ENCODE peak calls at places on chromosome 2, in seven cellular contexts. One of them, this sample, is unnamed. For H3K4me1, the result is how much of the 10 kb centered on the place peaks cover.

GRCh38 chr2:240615830-240616547 is 9.3 kb upstream of the GPR35 start:
- DNase-seq in HepG2: no peak
- DNase-seq in lower lobe of right lung: peak
- DNase-seq in adipocyte: no peak
- DNase-seq in body of pancreas: peak
- DNase-seq in CD8-positive, alpha-beta memory T cell: peak
- DNase-seq in MM.1S: no peak
- DNase-seq in this sample: no peak

GRCh38 chr2:223464071-223464470 is 138.1 kb downstream of the SCG2 start:
- DNase-seq in HepG2: no peak
- DNase-seq in CD8-positive, alpha-beta memory T cell: no peak
- DNase-seq in MM.1S: no peak
- DNase-seq in adipocyte: no peak
- DNase-seq in body of pancreas: no peak
- DNase-seq in lower lobe of right lung: no peak
- DNase-seq in this sample: no peak

GRCh38 chr2:239574434-239575156 is 173.8 kb upstream of the HDAC4 start:
- DNase-seq in CD8-positive, alpha-beta memory T cell: peak
- DNase-seq in HepG2: peak
- DNase-seq in MM.1S: no peak
- DNase-seq in adipocyte: no peak
- DNase-seq in lower lobe of right lung: peak
- DNase-seq in body of pancreas: no peak
- DNase-seq in this sample: no peak

GRCh38 chr2:168948621-168949212 is 47.6 kb downstream of the G6PC2 start:
- DNase-seq in lower lobe of right lung: no peak
- DNase-seq in body of pancreas: no peak
- DNase-seq in adipocyte: peak
- DNase-seq in HepG2: peak
- DNase-seq in CD8-positive, alpha-beta memory T cell: no peak
- DNase-seq in MM.1S: peak
- DNase-seq in this sample: peak

GRCh38 chr2:73614997-73615396 is 27.2 kb downstream of the NAT8 start:
- DNase-seq in HepG2: no peak
- DNase-seq in adipocyte: no peak
- DNase-seq in lower lobe of right lung: no peak
- DNase-seq in CD8-positive, alpha-beta memory T cell: no peak
- DNase-seq in MM.1S: no peak
- DNase-seq in body of pancreas: no peak
- DNase-seq in this sample: no peak

GRCh38 chr2:182522428-182522896 is 95.6 kb upstream of the PDE1A start:
- DNase-seq in body of pancreas: no peak
- DNase-seq in HepG2: no peak
- DNase-seq in adipocyte: peak
- DNase-seq in CD8-positive, alpha-beta memory T cell: no peak
- DNase-seq in MM.1S: no peak
- DNase-seq in lower lobe of right lung: no peak
- DNase-seq in this sample: no peak

GRCh38 chr2:238038203-238038602 is 22.6 kb upstream of the SCLY start:
- DNase-seq in lower lobe of right lung: no peak
- DNase-seq in CD8-positive, alpha-beta memory T cell: no peak
- DNase-seq in HepG2: no peak
- DNase-seq in MM.1S: no peak
- DNase-seq in adipocyte: no peak
- DNase-seq in body of pancreas: no peak
- DNase-seq in this sample: no peak

GRCh38 chr2:18299423-18300212 is 260.8 kb downstream of the RDH14 start:
- DNase-seq in lower lobe of right lung: no peak
- DNase-seq in HepG2: peak
- DNase-seq in MM.1S: no peak
- DNase-seq in CD8-positive, alpha-beta memory T cell: no peak
- DNase-seq in body of pancreas: peak
- DNase-seq in adipocyte: peak
- DNase-seq in this sample: no peak

GRCh38 chr2:162091325-162092007 is 17.5 kb upstream of the DPP4 start:
- DNase-seq in body of pancreas: no peak
- DNase-seq in CD8-positive, alpha-beta memory T cell: no peak
- DNase-seq in adipocyte: peak
- DNase-seq in lower lobe of right lung: no peak
- DNase-seq in HepG2: peak
- DNase-seq in MM.1S: no peak
- DNase-seq in this sample: no peak

GRCh38 chr2:241812730-241813079 is 3.7 kb downstream of the NEU4 start:
- DNase-seq in CD8-positive, alpha-beta memory T cell: peak
- DNase-seq in HepG2: no peak
- DNase-seq in lower lobe of right lung: no peak
- DNase-seq in MM.1S: no peak
- DNase-seq in adipocyte: no peak
- DNase-seq in body of pancreas: no peak
- DNase-seq in this sample: no peak

GRCh38 chr2:218169757-218170546 is 3.2 kb upstream of the CXCR1 start:
- DNase-seq in MM.1S: no peak
- DNase-seq in adipocyte: no peak
- DNase-seq in HepG2: peak
- DNase-seq in lower lobe of right lung: no peak
- DNase-seq in body of pancreas: peak
- DNase-seq in CD8-positive, alpha-beta memory T cell: no peak
- DNase-seq in this sample: no peak

GRCh38 chr2:221924551-221924950 is 352.4 kb upstream of the EPHA4 start:
- DNase-seq in lower lobe of right lung: no peak
- DNase-seq in HepG2: no peak
- DNase-seq in body of pancreas: no peak
- DNase-seq in CD8-positive, alpha-beta memory T cell: no peak
- DNase-seq in MM.1S: no peak
- DNase-seq in adipocyte: no peak
- DNase-seq in this sample: no peak

GRCh38 chr2:184596819-184597411 is 1.4 kb upstream of the ZNF804A start:
- DNase-seq in adipocyte: peak
- DNase-seq in body of pancreas: no peak
- DNase-seq in lower lobe of right lung: no peak
- DNase-seq in HepG2: peak
- DNase-seq in MM.1S: peak
- DNase-seq in CD8-positive, alpha-beta memory T cell: no peak
- DNase-seq in this sample: no peak

GRCh38 chr2:172864182-172864581 is 128.5 kb downstream of the RAPGEF4 start:
- DNase-seq in adipocyte: peak
- DNase-seq in lower lobe of right lung: peak
- DNase-seq in body of pancreas: peak
- DNase-seq in HepG2: peak
- DNase-seq in CD8-positive, alpha-beta memory T cell: no peak
- DNase-seq in MM.1S: peak
- DNase-seq in this sample: peak

GRCh38 chr2:29260151-29260772 is 145.0 kb downstream of the CLIP4 start:
- DNase-seq in lower lobe of right lung: no peak
- DNase-seq in adipocyte: peak
- DNase-seq in HepG2: no peak
- DNase-seq in CD8-positive, alpha-beta memory T cell: no peak
- DNase-seq in body of pancreas: no peak
- DNase-seq in MM.1S: no peak
- DNase-seq in this sample: no peak

GRCh38 chr2:112184121-112184520 is 45.9 kb downstream of the FBLN7 start:
- DNase-seq in CD8-positive, alpha-beta memory T cell: no peak
- DNase-seq in adipocyte: no peak
- DNase-seq in MM.1S: no peak
- DNase-seq in lower lobe of right lung: no peak
- DNase-seq in HepG2: no peak
- DNase-seq in body of pancreas: no peak
- DNase-seq in this sample: no peak

GRCh38 chr2:40820319-40820718 is 368.4 kb upstream of the SLC8A1 start:
- DNase-seq in CD8-positive, alpha-beta memory T cell: no peak
- DNase-seq in body of pancreas: no peak
- DNase-seq in MM.1S: no peak
- DNase-seq in HepG2: no peak
- DNase-seq in adipocyte: peak
- DNase-seq in lower lobe of right lung: no peak
- DNase-seq in this sample: no peak

GRCh38 chr2:164935467-164935807 is 19.9 kb downstream of the SLC38A11 start:
- DNase-seq in HepG2: no peak
- DNase-seq in adipocyte: no peak
- DNase-seq in lower lobe of right lung: no peak
- DNase-seq in MM.1S: no peak
- DNase-seq in body of pancreas: no peak
- DNase-seq in CD8-positive, alpha-beta memory T cell: no peak
- DNase-seq in this sample: no peak

GRCh38 chr2:211144078-211144477 is 587.7 kb downstream of the CPS1 start:
- DNase-seq in MM.1S: no peak
- DNase-seq in lower lobe of right lung: no peak
- DNase-seq in CD8-positive, alpha-beta memory T cell: no peak
- DNase-seq in adipocyte: peak
- DNase-seq in HepG2: no peak
- DNase-seq in body of pancreas: no peak
- DNase-seq in this sample: no peak

GRCh38 chr2:112686348-112687217 is 34.2 kb upstream of the NT5DC4 start:
- DNase-seq in MM.1S: peak
- DNase-seq in adipocyte: no peak
- DNase-seq in body of pancreas: no peak
- DNase-seq in CD8-positive, alpha-beta memory T cell: no peak
- DNase-seq in HepG2: no peak
- DNase-seq in lower lobe of right lung: no peak
- DNase-seq in this sample: no peak

GRCh38 chr2:197927994-197928393 is 123.6 kb downstream of the PLCL1 start:
- DNase-seq in HepG2: no peak
- DNase-seq in adipocyte: peak
- DNase-seq in body of pancreas: no peak
- DNase-seq in CD8-positive, alpha-beta memory T cell: no peak
- DNase-seq in MM.1S: no peak
- DNase-seq in lower lobe of right lung: no peak
- DNase-seq in this sample: no peak

GRCh38 chr2:216536725-216537124 is 38.1 kb downstream of the RPL37A start:
- DNase-seq in lower lobe of right lung: no peak
- DNase-seq in MM.1S: no peak
- DNase-seq in HepG2: no peak
- DNase-seq in adipocyte: peak
- DNase-seq in CD8-positive, alpha-beta memory T cell: no peak
- DNase-seq in body of pancreas: no peak
- DNase-seq in this sample: no peak

GRCh38 chr2:149814049-149814448 is 226.5 kb upstream of the MMADHC start:
- DNase-seq in adipocyte: no peak
- DNase-seq in MM.1S: no peak
- DNase-seq in body of pancreas: no peak
- DNase-seq in lower lobe of right lung: no peak
- DNase-seq in CD8-positive, alpha-beta memory T cell: no peak
- DNase-seq in HepG2: no peak
- DNase-seq in this sample: no peak

DNA sequence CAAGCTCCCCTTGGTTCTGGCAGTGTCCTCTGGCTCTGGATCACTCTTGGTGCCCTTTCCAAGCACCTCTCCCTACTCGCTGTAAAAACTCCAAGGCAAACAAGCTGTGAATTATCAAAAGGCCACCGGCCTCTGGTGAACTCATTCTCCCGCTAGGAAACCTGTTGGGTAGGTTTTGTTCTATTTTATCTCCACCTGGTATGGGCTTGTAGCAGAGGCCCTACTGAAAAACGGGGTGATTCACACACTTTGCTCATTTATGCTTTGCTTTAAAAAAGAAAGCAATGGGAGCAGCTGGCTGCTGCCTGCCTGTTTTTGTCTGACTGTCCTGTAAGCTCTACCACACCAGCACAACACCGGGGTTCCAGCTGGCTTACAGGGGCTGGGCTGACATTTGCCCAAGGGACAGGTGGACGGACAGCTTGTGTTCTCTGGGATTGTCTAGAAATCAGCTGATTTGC is 56.8 kb downstream of the SH3BP4 start:
- DNase-seq in lower lobe of right lung: no peak
- DNase-seq in MM.1S: no peak
- DNase-seq in HepG2: peak
- DNase-seq in CD8-positive, alpha-beta memory T cell: no peak
- DNase-seq in adipocyte: no peak
- DNase-seq in body of pancreas: peak
- DNase-seq in this sample: no peak
- H3K4me1 ChIP-seq in lower lobe of right lung: under half
- H3K4me1 ChIP-seq in MM.1S: under half
- H3K4me1 ChIP-seq in HepG2: half or more
- H3K4me1 ChIP-seq in CD8-positive, alpha-beta memory T cell: under half
- H3K4me1 ChIP-seq in adipocyte: under half
- H3K4me1 ChIP-seq in body of pancreas: half or more
- H3K4me1 ChIP-seq in this sample: under half

GRCh38 chr2:124875627-124876244 is 850.6 kb downstream of the CNTNAP5 start:
- DNase-seq in CD8-positive, alpha-beta memory T cell: no peak
- DNase-seq in HepG2: no peak
- DNase-seq in body of pancreas: no peak
- DNase-seq in adipocyte: no peak
- DNase-seq in MM.1S: no peak
- DNase-seq in lower lobe of right lung: no peak
- DNase-seq in this sample: no peak
- H3K4me1 ChIP-seq in CD8-positive, alpha-beta memory T cell: under half
- H3K4me1 ChIP-seq in HepG2: under half
- H3K4me1 ChIP-seq in body of pancreas: under half
- H3K4me1 ChIP-seq in adipocyte: under half
- H3K4me1 ChIP-seq in MM.1S: under half
- H3K4me1 ChIP-seq in lower lobe of right lung: under half
- H3K4me1 ChIP-seq in this sample: under half

DNA sequence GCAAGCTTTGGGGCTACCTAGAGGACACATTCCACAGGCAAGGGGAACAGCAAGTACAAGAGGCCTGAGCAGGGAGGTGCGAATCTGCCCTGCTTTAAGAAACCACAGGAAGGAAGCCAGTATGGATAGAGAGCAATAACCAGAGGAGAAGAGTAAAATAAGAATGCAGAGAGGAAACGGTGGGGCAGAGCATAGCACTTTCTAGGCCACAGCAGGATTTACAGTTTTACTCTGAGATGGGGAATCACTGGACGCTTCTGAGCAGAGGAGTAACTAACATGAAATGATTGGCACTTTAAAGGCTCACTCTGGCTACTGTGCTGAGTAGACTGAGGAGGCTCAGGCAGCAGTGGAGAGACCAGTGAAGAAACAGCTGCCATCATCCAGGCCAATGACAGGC is 23.8 kb downstream of the AAK1 start:
- DNase-seq in HepG2: no peak
- DNase-seq in adipocyte: no peak
- DNase-seq in MM.1S: no peak
- DNase-seq in CD8-positive, alpha-beta memory T cell: no peak
- DNase-seq in body of pancreas: no peak
- DNase-seq in lower lobe of right lung: no peak
- DNase-seq in this sample: no peak
- H3K4me1 ChIP-seq in HepG2: under half
- H3K4me1 ChIP-seq in adipocyte: under half
- H3K4me1 ChIP-seq in MM.1S: under half
- H3K4me1 ChIP-seq in CD8-positive, alpha-beta memory T cell: half or more
- H3K4me1 ChIP-seq in body of pancreas: half or more
- H3K4me1 ChIP-seq in lower lobe of right lung: half or more
- H3K4me1 ChIP-seq in this sample: half or more

DNA sequence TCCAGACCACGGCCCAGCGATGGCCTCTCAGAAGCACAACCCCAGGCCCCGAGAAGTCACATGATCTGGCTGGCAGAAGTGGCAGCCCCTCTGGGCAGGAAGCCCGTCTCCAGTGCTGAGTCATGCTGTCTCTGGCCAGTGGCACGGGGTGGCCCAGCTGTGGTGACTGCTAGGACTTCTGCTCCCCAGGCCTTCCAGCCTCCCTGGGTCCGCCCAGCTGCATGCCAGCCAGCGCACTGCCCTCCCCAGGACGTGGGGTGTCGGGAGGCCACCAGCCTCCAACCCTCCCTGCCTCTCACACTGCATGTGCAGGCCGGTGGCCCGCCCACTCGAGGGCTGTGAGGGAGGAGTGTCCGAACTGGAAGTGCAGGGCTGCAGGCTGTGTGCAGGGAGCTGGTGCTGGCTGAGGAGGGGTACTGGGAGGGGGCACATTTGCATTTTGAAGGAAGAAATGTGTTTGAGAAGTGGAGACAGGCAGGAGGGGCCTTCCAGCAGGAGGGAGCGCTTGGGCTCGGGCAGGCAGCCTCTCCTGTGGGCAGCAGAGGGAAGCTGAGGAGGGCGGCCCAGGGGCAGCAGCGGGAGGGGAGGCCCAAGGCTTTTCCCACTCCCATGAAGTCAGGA is 17.0 kb upstream of the HPCAL1 start:
- DNase-seq in MM.1S: no peak
- DNase-seq in CD8-positive, alpha-beta memory T cell: peak
- DNase-seq in lower lobe of right lung: peak
- DNase-seq in adipocyte: peak
- DNase-seq in HepG2: peak
- DNase-seq in body of pancreas: peak
- DNase-seq in this sample: no peak
- H3K4me1 ChIP-seq in MM.1S: under half
- H3K4me1 ChIP-seq in CD8-positive, alpha-beta memory T cell: under half
- H3K4me1 ChIP-seq in lower lobe of right lung: under half
- H3K4me1 ChIP-seq in adipocyte: under half
- H3K4me1 ChIP-seq in HepG2: under half
- H3K4me1 ChIP-seq in body of pancreas: under half
- H3K4me1 ChIP-seq in this sample: under half

This sample was measured in CD4-positive, CD25-positive, alpha-beta regulatory T cell.